ENCODE peak calls at places on chromosomes 5 and 9, in five cellular contexts. V is stomach, M is A549, S is uterus, H is heart left ventricle. C is an unnamed sample.

GRCh38 chr9:16752615-16753014 is 117.9 kb downstream of the BNC2 start:
- DNase-seq in V (no peak), S (no peak), H (no peak), M (no peak), C (no peak)

GRCh38 chr9:120927125-120928014 is 774 bp upstream of the TRAF1 start:
- DNase-seq in M (no peak), S (no peak), V (no peak), H (no peak), C (no peak)

GRCh38 chr9:127132921-127133647 is 10.6 kb upstream of the ANGPTL2 start:
- DNase-seq in V (peak; percentile 29), S (no peak), M (peak; percentile 24), H (no peak), C (no peak)

GRCh38 chr9:18909140-18910018 is 123.6 kb downstream of the SAXO1 start:
- DNase-seq in S (no peak), H (no peak), V (no peak), M (no peak), C (no peak)

GRCh38 chr5:2895876-2896275 is 144.4 kb upstream of the IRX2 start:
- DNase-seq in V (no peak), H (no peak), M (no peak), S (no peak), C (no peak)

GRCh38 chr9:94083384-94083783 is 880 bp upstream of the PTPDC1 start:
- DNase-seq in M (no peak), S (no peak), V (no peak), H (no peak), C (no peak)

GRCh38 chr9:24479266-24479665 is 66.4 kb downstream of the IZUMO3 start:
- DNase-seq in V (no peak), S (no peak), M (no peak), H (no peak), C (no peak)

GRCh38 chr9:110356639-110357038 is 19.0 kb upstream of the TXNDC8 start:
- DNase-seq in S (no peak), M (no peak), V (no peak), H (no peak), C (no peak)

GRCh38 chr9:128637656-128638055 is 19.0 kb downstream of the DYNC2I2 start:
- DNase-seq in V (no peak), H (no peak), M (no peak), S (no peak), C (no peak)

GRCh38 chr9:106704056-106704625 is 158.8 kb upstream of the ZNF462 start:
- DNase-seq in S (no peak), M (no peak), H (no peak), V (no peak), C (no peak)

GRCh38 chr9:106712279-106712678 is 150.7 kb upstream of the ZNF462 start:
- DNase-seq in M (no peak), V (no peak), H (no peak), S (no peak), C (no peak)

GRCh38 chr9:106707722-106708121 is 155.2 kb upstream of the ZNF462 start:
- DNase-seq in S (peak; percentile 41), V (no peak), M (no peak), H (no peak), C (peak; percentile 6)

GRCh38 chr9:106708147-106708838 is 154.7 kb upstream of the ZNF462 start:
- DNase-seq in M (no peak), H (no peak), S (peak; percentile 19), V (no peak), C (no peak)

GRCh38 chr9:106707291-106707690 is 155.7 kb upstream of the ZNF462 start:
- DNase-seq in S (no peak), V (no peak), H (no peak), M (no peak), C (no peak)
- H3K4me3 ChIP-seq in S (no peak overlapping the region), V (no peak overlapping the region), H (no peak overlapping the region), M (no peak overlapping the region), C (no peak overlapping the region)

DNA sequence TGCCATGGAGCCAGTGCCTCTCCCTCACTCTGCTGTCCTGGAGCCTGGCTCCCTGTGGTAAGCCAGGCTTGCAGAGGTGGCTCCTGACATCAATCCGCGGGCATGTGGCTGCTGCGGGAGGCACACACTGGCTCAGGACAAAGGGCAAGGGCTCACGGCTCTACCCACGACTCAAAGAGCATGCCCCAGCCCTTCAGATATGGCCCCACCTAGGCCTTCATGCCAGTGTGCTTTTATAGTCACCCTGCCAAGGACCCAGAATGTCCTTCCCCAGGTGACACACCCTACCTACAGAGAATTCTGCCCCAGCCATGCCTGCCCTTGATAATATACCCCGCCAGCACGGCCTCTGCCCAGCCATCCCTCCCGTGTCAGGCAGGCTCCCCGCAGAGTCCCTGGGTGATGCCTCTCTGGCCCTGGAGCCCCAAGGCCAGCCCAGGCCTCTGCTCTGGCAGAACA is 1.6 kb downstream of the MGAT4B start:
- DNase-seq in V (peak; percentile 63), S (no peak), H (no peak), M (no peak), C (no peak)
- TF ChIP-seq POLR2A in V (no peak), S (no peak), H (no peak), M (no peak), C (no peak)

GRCh38 chr9:65437724-65438123 is 152.7 kb upstream of the FOXD4L5 start:
- DNase-seq in H (no peak), M (no peak), S (no peak), V (no peak), C (no peak)
- H3K9me3 ChIP-seq in H (no peaks in the 10 kb centered on the region), M (no peaks in the 10 kb centered on the region), S (no peaks in the 10 kb centered on the region), V (peaks cover 35% of the 10 kb centered on the region), C (no peaks in the 10 kb centered on the region)

GRCh38 chr5:141420855-141421488 is at the start of gene PCDHGA11:
- DNase-seq in H (no peak), V (no peak), M (peak; percentile 14), S (no peak), C (no peak)

GRCh38 chr5:141419074-141419880 is 1.6 kb upstream of the PCDHGA11 start:
- DNase-seq in H (no peak), S (no peak), V (no peak), M (no peak), C (no peak)

GRCh38 chr5:141422742-141423291 is 2.0 kb downstream of the PCDHGA11 start:
- DNase-seq in V (no peak), S (no peak), M (no peak), H (no peak), C (no peak)

GRCh38 chr5:141421489-141421855 is 621 bp downstream of the PCDHGA11 start:
- DNase-seq in V (no peak), H (no peak), S (no peak), M (no peak), C (no peak)
- H3K4me3 ChIP-seq in V (peak overlapping the region; percentile 25), H (peak overlapping the region; percentile 40), S (no peak overlapping the region), M (no peak overlapping the region), C (no peak overlapping the region)

GRCh38 chr5:41793156-41793770 is 77.0 kb downstream of the OXCT1 start:
- DNase-seq in S (no peak), M (no peak), H (no peak), V (no peak), C (no peak)

GRCh38 chr5:41796061-41796460 is 74.2 kb downstream of the OXCT1 start:
- DNase-seq in M (no peak), S (no peak), H (no peak), V (no peak), C (no peak)

GRCh38 chr5:41797672-41798071 is 72.6 kb downstream of the OXCT1 start:
- DNase-seq in V (no peak), M (no peak), S (no peak), H (no peak), C (no peak)

GRCh38 chr5:41795125-41795524 is 75.1 kb downstream of the OXCT1 start:
- DNase-seq in S (no peak), M (no peak), V (no peak), H (no peak), C (no peak)

GRCh38 chr5:41794478-41794877 is 75.7 kb downstream of the OXCT1 start:
- DNase-seq in H (peak; percentile 16), M (peak; percentile 64), V (no peak), S (no peak), C (no peak)
- TF ChIP-seq POLR2A in H (no peak), M (no peak), V (no peak), S (no peak), C (no peak)

GRCh38 chr9:126132751-126133150 is 193.9 kb upstream of the MVB12B start:
- DNase-seq in S (no peak), V (no peak), H (no peak), M (no peak), C (no peak)
- H3K9me3 ChIP-seq in S (no peaks in the 10 kb centered on the region), V (peaks cover 6% of the 10 kb centered on the region), H (peaks cover 22% of the 10 kb centered on the region), M (peaks cover 19% of the 10 kb centered on the region), C (no peaks in the 10 kb centered on the region)

DNA sequence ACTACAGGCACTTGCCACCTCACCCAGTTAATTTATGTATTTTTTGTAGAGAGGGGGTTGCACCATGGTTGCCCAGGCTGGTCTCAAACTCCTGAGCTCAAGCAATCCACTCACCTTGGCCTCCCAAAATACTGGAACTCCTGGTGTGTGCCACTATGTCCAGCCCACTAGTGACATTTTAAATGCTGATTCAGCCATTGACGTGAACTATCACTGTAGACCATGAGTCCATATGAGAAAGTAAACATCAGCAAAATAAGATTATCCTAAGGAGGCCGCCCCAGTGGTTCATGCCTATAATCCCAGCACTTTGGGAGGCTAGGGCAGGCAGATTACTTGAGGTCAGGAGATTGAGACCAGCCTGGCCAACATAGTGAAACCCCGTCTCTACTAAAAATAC is 488.1 kb upstream of the EDIL3 start:
- DNase-seq in S (no peak), V (no peak), M (no peak), H (no peak), C (no peak)
- H3K4me3 ChIP-seq in S (no peak overlapping the region), V (no peak overlapping the region), M (no peak overlapping the region), H (no peak overlapping the region), C (no peak overlapping the region)

DNA sequence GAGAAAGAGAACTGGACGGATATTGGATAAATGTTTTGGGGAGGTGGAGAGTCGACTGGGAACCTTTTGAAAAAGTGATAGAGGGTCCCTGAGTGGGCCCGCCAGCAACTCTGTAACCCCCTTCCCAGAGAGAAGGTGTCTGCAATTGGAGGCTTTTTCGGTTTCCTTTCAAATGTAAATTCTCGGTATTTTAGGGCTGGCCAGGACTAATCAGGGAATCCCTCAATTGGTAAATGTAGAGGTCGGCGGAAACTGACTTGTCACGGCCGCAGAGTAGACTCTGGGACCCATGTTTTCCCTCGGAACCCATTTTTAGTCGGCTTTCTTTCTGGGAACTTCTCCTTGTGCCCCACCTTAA is 517 bp downstream of the CCNB1 start:
- DNase-seq in H (no peak), M (no peak), S (no peak), V (no peak), C (no peak)
- TF ChIP-seq POLR2A in H (no peak), M (no peak), S (no peak), V (no peak), C (no peak)

GRCh38 chr9:92984976-92985375 is 37.7 kb downstream of the FGD3 start:
- DNase-seq in S (no peak), M (no peak), V (no peak), H (no peak), C (no peak)
- H3K9me3 ChIP-seq in S (no peaks in the 10 kb centered on the region), M (peaks cover 39% of the 10 kb centered on the region), V (peaks cover 9% of the 10 kb centered on the region), H (peaks cover 15% of the 10 kb centered on the region), C (no peaks in the 10 kb centered on the region)